ENCODE peak calls at places on chromosomes 13 and 19, in five cellular contexts. G is stimulated activated CD4-positive, alpha-beta T cell treated with anti-CD3 and anti-CD28 coated beads, TNF-alpha, amount 100 ng/mL, for 4 hours; Y is choroid plexus epithelial cell; I is foreskin fibroblast; H is RWPE1. N is an unnamed sample.

GRCh38 chr13:50187352-50188029 is 172.2 kb downstream of the KCNRG start:
- DNase-seq in G (no peak), Y (peak; percentile 30), I (no peak), H (no peak), N (no peak)

GRCh38 chr13:27919934-27920676 is at the start of gene PDX1:
- DNase-seq in G (no peak), Y (no peak), I (no peak), H (no peak), N (no peak)

GRCh38 chr19:5330307-5330720 is 10.3 kb downstream of the PTPRS start:
- DNase-seq in G (no peak), Y (no peak), I (no peak), H (no peak), N (no peak)

GRCh38 chr13:20349564-20350379 is 117.7 kb upstream of the GJB6 start:
- DNase-seq in G (no peak), Y (no peak), I (no peak), H (no peak), N (no peak)

GRCh38 chr19:4007836-4008539 is 452 bp downstream of the PIAS4 start:
- DNase-seq in G (no peak), Y (peak; percentile 30), I (no peak), H (no peak), N (no peak)

GRCh38 chr13:45224181-45224580 is 23.3 kb upstream of the KCTD4 start:
- DNase-seq in G (no peak), Y (no peak), I (peak; percentile 56), H (no peak), N (no peak)

GRCh38 chr19:7911509-7912143 is 3.0 kb upstream of the TGFBR3L start:
- DNase-seq in G (no peak), Y (no peak), I (no peak), H (no peak), N (no peak)

GRCh38 chr13:43874512-43875092 is 4.9 kb downstream of the CCDC122 start:
- DNase-seq in G (no peak), Y (peak; percentile 62), I (no peak), H (no peak), N (peak; percentile 60)

GRCh38 chr13:114043421-114044053 is 69.7 kb upstream of the C13orf46 start:
- DNase-seq in G (no peak), Y (peak; percentile 91), I (peak; percentile 95), H (no peak), N (peak; percentile 84)

GRCh38 chr13:23766199-23766771 is 122.9 kb downstream of the MIPEP start:
- DNase-seq in G (no peak), Y (no peak), I (no peak), H (no peak), N (no peak)

GRCh38 chr19:35433448-35433847 is 14.6 kb upstream of the FFAR2 start:
- DNase-seq in G (no peak), Y (no peak), I (peak; percentile 4), H (no peak), N (no peak)

GRCh38 chr19:33301011-33301899 is 1.1 kb downstream of the CEBPA start:
- DNase-seq in G (no peak), Y (no peak), I (no peak), H (no peak), N (no peak)

GRCh38 chr13:33205804-33206221 is 79.7 kb downstream of the STARD13 start:
- DNase-seq in G (no peak), Y (peak; percentile 82), I (no peak), H (no peak), N (peak; percentile 52)

GRCh38 chr13:66359393-66359792 is 870.7 kb downstream of the PCDH9 start:
- DNase-seq in G (no peak), Y (no peak), I (no peak), H (no peak), N (no peak)

GRCh38 chr13:96020155-96020575 is 33.0 kb downstream of the UGGT2 start:
- DNase-seq in G (no peak), Y (peak; percentile 93), I (peak; percentile 37), H (peak; percentile 50), N (peak; percentile 88)

GRCh38 chr13:98322091-98322718 is 145.1 kb upstream of the RNF113B start:
- DNase-seq in G (no peak), Y (no peak), I (no peak), H (no peak), N (no peak)

GRCh38 chr19:34254552-34255432 is at the start of gene GARRE1:
- DNase-seq in G (no peak), Y (peak; percentile 37), I (no peak), H (peak; percentile 20), N (peak; percentile 56)